ENCODE peak calls at places on chromosomes 16 and 17, in five cellular contexts. J is A549, B is SK-N-SH, W is H9, I is breast epithelium. E is an unnamed sample.

GRCh38 chr16:275786-276232 is at the start of gene RGS11:
- DNase-seq in I (no peak), B (peak; percentile 81), W (no peak), J (no peak), E (no peak)

GRCh38 chr16:67967956-67968439 is 439 bp downstream of the SLC12A4 start:
- DNase-seq in W (no peak), B (peak; percentile 82), I (no peak), J (peak; percentile 36), E (no peak)

GRCh38 chr16:86298166-86299131 is 211.9 kb upstream of the FOXF1 start:
- DNase-seq in B (no peak), I (no peak), J (no peak), W (no peak), E (no peak)

GRCh38 chr17:78381601-78382168 is 3.2 kb downstream of the PGS1 start:
- DNase-seq in J (no peak), B (no peak), I (no peak), W (peak; percentile 60), E (no peak)

GRCh38 chr17:42543190-42544079 is 7.4 kb downstream of the NAGLU start:
- DNase-seq in B (no peak), W (no peak), J (no peak), I (no peak), E (no peak)

GRCh38 chr17:76408037-76408849 is 23.8 kb downstream of the SPHK1 start:
- DNase-seq in W (peak; percentile 78), J (peak; percentile 83), I (peak; percentile 74), B (peak; percentile 82), E (peak; percentile 73)

GRCh38 chr16:80274576-80275191 is 266.1 kb upstream of the DYNLRB2 start:
- DNase-seq in J (no peak), I (no peak), W (no peak), B (no peak), E (no peak)

GRCh38 chr17:27276653-27277156 is 17.2 kb upstream of the WSB1 start:
- DNase-seq in B (peak; percentile 15), I (no peak), J (no peak), W (peak; percentile 95), E (no peak)

GRCh38 chr16:27390157-27390556 is 11.8 kb upstream of the IL21R start:
- DNase-seq in W (no peak), B (no peak), J (no peak), I (no peak), E (no peak)

GRCh38 chr17:38604479-38605229 is 1.1 kb downstream of the SRCIN1 start:
- DNase-seq in I (no peak), B (peak; percentile 69), J (peak; percentile 52), W (peak; percentile 83), E (peak; percentile 84)

GRCh38 chr17:56866496-56866895 is 32.5 kb downstream of the DGKE start:
- DNase-seq in I (no peak), J (no peak), B (no peak), W (no peak), E (no peak)

GRCh38 chr17:561118-561517 is 153.5 kb downstream of the VPS53 start:
- DNase-seq in I (no peak), B (no peak), W (no peak), J (no peak), E (no peak)

GRCh38 chr17:81036128-81036891 is 1.4 kb downstream of the BAIAP2 start:
- DNase-seq in W (no peak), J (no peak), B (no peak), I (no peak), E (peak; percentile 48)

GRCh38 chr17:29682987-29683386 is 60.3 kb upstream of the CORO6 start:
- DNase-seq in J (no peak), I (no peak), W (no peak), B (peak; percentile 17), E (no peak)

GRCh38 chr17:29710891-29711418 is 88.2 kb upstream of the CORO6 start:
- DNase-seq in I (no peak), B (peak; percentile 85), J (no peak), W (no peak), E (no peak)

GRCh38 chr16:85574672-85575475 is 38.2 kb upstream of the GSE1 start:
- DNase-seq in I (no peak), J (no peak), W (no peak), B (peak; percentile 65), E (no peak)

GRCh38 chr17:28598389-28598788 is 436 bp downstream of the SPAG5 start:
- DNase-seq in J (peak; percentile 25), W (no peak), B (no peak), I (no peak), E (no peak)

GRCh38 chr16:80803341-80804060 is 897 bp downstream of the CDYL2 start:
- DNase-seq in I (no peak), J (no peak), B (peak; percentile 66), W (peak; percentile 61), E (peak; percentile 90)

GRCh38 chr16:62135903-62136302 is 99.7 kb upstream of the CDH8 start:
- DNase-seq in B (no peak), I (no peak), W (no peak), J (no peak), E (no peak)

GRCh38 chr16:49599281-49599680 is 225.7 kb downstream of the C16orf78 start:
- DNase-seq in I (no peak), B (no peak), W (peak; percentile 4), J (no peak), E (no peak)

GRCh38 chr16:8194795-8195194 is 395.5 kb downstream of the TMEM114 start:
- DNase-seq in B (peak; percentile 10), I (no peak), W (peak; percentile 64), J (no peak), E (no peak)

GRCh38 chr16:29824589-29825144 is 4.4 kb downstream of the MVP start:
- DNase-seq in I (no peak), W (no peak), B (no peak), J (peak; percentile 68), E (no peak)

GRCh38 chr16:49811630-49812334 is 44.1 kb downstream of the ZNF423 start:
- DNase-seq in B (peak; percentile 96), I (no peak), W (no peak), J (no peak), E (no peak)

GRCh38 chr17:6162216-6162615 is 92.0 kb downstream of the WSCD1 start:
- DNase-seq in B (no peak), W (peak; percentile 78), I (no peak), J (no peak), E (no peak)

GRCh38 chr16:85627102-85627834 is 14.1 kb downstream of the GSE1 start:
- DNase-seq in W (no peak), I (no peak), B (peak; percentile 65), J (no peak), E (no peak)

GRCh38 chr16:85228970-85229430 is 116.7 kb upstream of the CIBAR2 start:
- DNase-seq in J (no peak), W (no peak), I (no peak), B (no peak), E (peak; percentile 83)

GRCh38 chr17:36542755-36543154 is 2.0 kb upstream of the GGNBP2 start:
- DNase-seq in B (no peak), J (no peak), I (no peak), W (no peak), E (no peak)

GRCh38 chr17:50514388-50514787 is 6.1 kb downstream of the MYCBPAP start:
- DNase-seq in J (no peak), B (no peak), I (no peak), W (no peak), E (no peak)

GRCh38 chr17:3012926-3013581 is 50.4 kb downstream of the OR1D5 start:
- DNase-seq in B (peak; percentile 84), W (peak; percentile 92), J (peak; percentile 86), I (peak; percentile 67), E (no peak)

GRCh38 chr16:990516-991291 is 9.1 kb downstream of the SOX8 start:
- DNase-seq in B (no peak), I (no peak), W (no peak), J (no peak), E (peak; percentile 79)

GRCh38 chr16:57938936-57939871 is 31.7 kb downstream of the CNGB1 start:
- DNase-seq in B (no peak), J (peak; percentile 35), W (no peak), I (peak; percentile 70), E (peak; percentile 85)

GRCh38 chr17:1709403-1709891 is 730 bp downstream of the TLCD2 start:
- DNase-seq in J (no peak), W (peak; percentile 48), I (no peak), B (peak; percentile 62), E (no peak)

DNA sequence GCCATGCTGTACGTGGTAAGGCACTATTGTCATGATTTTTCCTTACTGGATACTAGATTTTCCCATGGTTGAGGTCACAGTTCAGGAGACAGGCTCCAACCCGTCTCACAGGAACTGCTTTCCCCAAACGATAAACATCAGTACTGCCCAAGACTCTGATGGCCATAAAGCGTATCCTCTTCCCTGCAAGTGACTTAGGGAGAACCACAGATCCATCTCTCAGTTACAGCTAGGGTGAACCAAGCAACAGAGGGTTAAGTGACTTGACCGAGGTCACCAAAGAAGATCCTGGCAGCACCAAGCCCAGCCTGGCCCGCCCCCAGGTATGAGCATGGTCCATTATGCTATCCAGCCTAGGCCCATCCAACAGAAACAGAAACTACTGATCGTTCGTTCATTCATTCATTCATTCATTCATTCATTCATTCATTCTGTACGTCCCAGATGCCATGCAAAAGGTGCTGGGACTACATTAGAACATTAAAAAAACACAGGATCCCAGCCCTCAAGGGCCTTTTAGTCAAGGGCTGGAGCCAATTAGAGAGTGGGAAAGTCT is 31.0 kb downstream of the MYH11 start:
- DNase-seq in W (no peak), B (no peak), I (no peak), J (no peak), E (no peak)
- H3K4me1 ChIP-seq in W (no peaks in the 10 kb centered on the region), B (no peaks in the 10 kb centered on the region), I (no peaks in the 10 kb centered on the region), J (no peaks in the 10 kb centered on the region), E (no peaks in the 10 kb centered on the region)

GRCh38 chr16:73042807-73043206 is 5.1 kb downstream of the ZFHX3 start:
- DNase-seq in J (no peak), B (no peak), W (no peak), I (no peak), E (no peak)
- H3K4me1 ChIP-seq in J (peaks cover 66% of the 10 kb centered on the region), B (peaks cover 44% of the 10 kb centered on the region), W (peaks cover 20% of the 10 kb centered on the region), I (no peaks in the 10 kb centered on the region), E (peaks cover 27% of the 10 kb centered on the region)

GRCh38 chr16:46895399-46896313 is 11.5 kb downstream of the GPT2 start:
- DNase-seq in J (no peak), W (no peak), I (no peak), B (no peak), E (peak; percentile 31)
- H3K4me1 ChIP-seq in J (no peaks in the 10 kb centered on the region), W (no peaks in the 10 kb centered on the region), I (peaks cover 9% of the 10 kb centered on the region), B (peaks cover 5% of the 10 kb centered on the region), E (peaks cover 12% of the 10 kb centered on the region)

GRCh38 chr17:75081611-75082540 is 5.9 kb upstream of the SLC16A5 start:
- DNase-seq in I (no peak), J (no peak), B (no peak), W (no peak), E (no peak)

GRCh38 chr17:75077072-75077489 is 10.7 kb upstream of the SLC16A5 start:
- DNase-seq in B (no peak), J (no peak), W (peak; percentile 63), I (no peak), E (no peak)

GRCh38 chr17:75077490-75078096 is 10.2 kb upstream of the SLC16A5 start:
- DNase-seq in I (peak; percentile 67), W (peak; percentile 68), J (no peak), B (no peak), E (peak; percentile 88)

GRCh38 chr17:75078097-75079022 is 9.4 kb upstream of the SLC16A5 start:
- DNase-seq in J (peak; percentile 86), I (no peak), B (no peak), W (peak; percentile 39), E (no peak)

DNA sequence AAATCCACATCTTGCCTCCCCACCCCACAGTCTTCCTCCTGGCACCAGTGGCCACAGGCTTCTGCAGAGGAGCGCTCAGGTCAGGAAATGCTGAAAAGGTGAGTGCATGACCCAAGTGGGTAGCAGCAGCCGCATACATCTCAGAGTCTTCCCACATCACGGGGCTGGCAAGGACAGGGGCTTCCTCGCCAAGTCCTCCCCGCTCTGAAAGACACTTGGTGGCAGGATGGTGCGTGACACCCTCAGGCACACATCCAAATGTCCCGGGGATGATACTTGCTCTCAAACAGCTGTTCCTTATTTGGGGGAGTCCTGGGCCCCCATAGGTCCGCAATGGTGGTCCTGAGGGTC is 8.8 kb upstream of the SLC16A5 start:
- DNase-seq in J (peak; percentile 61), I (no peak), W (peak; percentile 57), B (no peak), E (no peak)
- H3K4me1 ChIP-seq in J (peaks cover 45% of the 10 kb centered on the region), I (no peaks in the 10 kb centered on the region), W (peaks cover 6% of the 10 kb centered on the region), B (peaks cover 8% of the 10 kb centered on the region), E (peaks cover 40% of the 10 kb centered on the region)